ENCODE peak calls at places on chromosome 4, in five cellular contexts. One of them, this sample, is unnamed. For H3K4me1, the result is how much of the 10 kb centered on the place peaks cover.

GRCh38 chr4:828641-829271 is 2.8 kb upstream of the CPLX1 start:
- DNase-seq in lung: no peak
- DNase-seq in spleen: peak
- DNase-seq in mesenchymal stem cell: no peak
- DNase-seq in uterus: no peak
- DNase-seq in this sample: no peak

GRCh38 chr4:123478859-123479345 is 82.3 kb downstream of the SPRY1 start:
- DNase-seq in lung: peak
- DNase-seq in mesenchymal stem cell: peak
- DNase-seq in spleen: no peak
- DNase-seq in uterus: no peak
- DNase-seq in this sample: peak

GRCh38 chr4:184503869-184504300 is 29.5 kb upstream of the IRF2 start:
- DNase-seq in spleen: no peak
- DNase-seq in mesenchymal stem cell: peak
- DNase-seq in uterus: no peak
- DNase-seq in lung: no peak
- DNase-seq in this sample: no peak

GRCh38 chr4:72899214-72899613 is 170.3 kb downstream of the COX18 start:
- DNase-seq in spleen: no peak
- DNase-seq in lung: no peak
- DNase-seq in uterus: no peak
- DNase-seq in mesenchymal stem cell: no peak
- DNase-seq in this sample: no peak

GRCh38 chr4:176469546-176469945 is 149.8 kb downstream of the SPCS3 start:
- DNase-seq in uterus: no peak
- DNase-seq in spleen: no peak
- DNase-seq in lung: no peak
- DNase-seq in mesenchymal stem cell: no peak
- DNase-seq in this sample: no peak

GRCh38 chr4:172998527-172999469 is 169.8 kb upstream of the GALNT7 start:
- DNase-seq in uterus: no peak
- DNase-seq in mesenchymal stem cell: peak
- DNase-seq in spleen: no peak
- DNase-seq in lung: no peak
- DNase-seq in this sample: no peak

GRCh38 chr4:1130318-1131186 is 17.2 kb upstream of the RNF212 start:
- DNase-seq in lung: peak
- DNase-seq in uterus: peak
- DNase-seq in spleen: peak
- DNase-seq in mesenchymal stem cell: peak
- DNase-seq in this sample: no peak

GRCh38 chr4:3302786-3303444 is 10.1 kb downstream of the RGS12 start:
- DNase-seq in mesenchymal stem cell: no peak
- DNase-seq in uterus: no peak
- DNase-seq in spleen: peak
- DNase-seq in lung: no peak
- DNase-seq in this sample: no peak

GRCh38 chr4:893995-894705 is 38.0 kb downstream of the GAK start:
- DNase-seq in spleen: no peak
- DNase-seq in lung: no peak
- DNase-seq in mesenchymal stem cell: no peak
- DNase-seq in uterus: no peak
- DNase-seq in this sample: no peak

GRCh38 chr4:102575369-102576129 is 74.4 kb downstream of the NFKB1 start:
- DNase-seq in lung: no peak
- DNase-seq in mesenchymal stem cell: no peak
- DNase-seq in uterus: no peak
- DNase-seq in spleen: no peak
- DNase-seq in this sample: no peak
- H3K4me1 ChIP-seq in lung: under half
- H3K4me1 ChIP-seq in mesenchymal stem cell: under half
- H3K4me1 ChIP-seq in uterus: under half
- H3K4me1 ChIP-seq in spleen: under half
- H3K4me1 ChIP-seq in this sample: under half

DNA sequence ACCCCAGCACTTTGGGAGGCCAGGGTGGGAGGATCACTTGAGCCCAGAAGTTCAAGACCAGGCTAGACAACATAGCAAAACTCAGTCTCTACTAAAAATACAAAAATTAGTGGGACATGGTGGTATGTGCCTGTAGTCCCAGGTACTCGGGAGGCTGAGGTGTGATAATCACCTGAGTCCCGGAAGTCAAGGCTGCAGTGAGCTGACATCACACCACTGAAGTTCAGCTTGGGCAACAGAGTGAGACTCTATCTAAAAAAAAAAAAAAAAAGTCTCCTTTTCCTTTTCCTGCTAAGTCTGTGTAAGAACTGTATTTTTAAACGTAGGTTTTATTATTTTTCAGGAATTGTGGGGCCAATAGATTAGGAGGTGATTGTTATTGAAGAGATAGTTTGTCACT is 356.7 kb downstream of the ARHGAP24 start:
- DNase-seq in mesenchymal stem cell: no peak
- DNase-seq in uterus: no peak
- DNase-seq in spleen: no peak
- DNase-seq in lung: no peak
- DNase-seq in this sample: no peak
- H3K4me1 ChIP-seq in mesenchymal stem cell: under half
- H3K4me1 ChIP-seq in uterus: under half
- H3K4me1 ChIP-seq in spleen: under half
- H3K4me1 ChIP-seq in lung: under half
- H3K4me1 ChIP-seq in this sample: under half

GRCh38 chr4:104486702-104487101 is 8.0 kb downstream of the CXXC4 start:
- DNase-seq in spleen: no peak
- DNase-seq in uterus: no peak
- DNase-seq in lung: no peak
- DNase-seq in mesenchymal stem cell: no peak
- DNase-seq in this sample: no peak

GRCh38 chr4:104489731-104490095 is 5.0 kb downstream of the CXXC4 start:
- DNase-seq in spleen: no peak
- DNase-seq in mesenchymal stem cell: no peak
- DNase-seq in lung: no peak
- DNase-seq in uterus: no peak
- DNase-seq in this sample: no peak

GRCh38 chr4:104490096-104490769 is 4.5 kb downstream of the CXXC4 start:
- DNase-seq in uterus: no peak
- DNase-seq in spleen: no peak
- DNase-seq in mesenchymal stem cell: no peak
- DNase-seq in lung: no peak
- DNase-seq in this sample: no peak

GRCh38 chr4:104488151-104488550 is 6.5 kb downstream of the CXXC4 start:
- DNase-seq in mesenchymal stem cell: no peak
- DNase-seq in spleen: no peak
- DNase-seq in lung: no peak
- DNase-seq in uterus: no peak
- DNase-seq in this sample: no peak

GRCh38 chr4:104487105-104487504 is 7.6 kb downstream of the CXXC4 start:
- DNase-seq in lung: no peak
- DNase-seq in mesenchymal stem cell: no peak
- DNase-seq in uterus: no peak
- DNase-seq in spleen: no peak
- DNase-seq in this sample: no peak
- H3K4me1 ChIP-seq in lung: under half
- H3K4me1 ChIP-seq in mesenchymal stem cell: under half
- H3K4me1 ChIP-seq in uterus: under half
- H3K4me1 ChIP-seq in spleen: under half
- H3K4me1 ChIP-seq in this sample: under half

GRCh38 chr4:174177536-174177935 is 105.9 kb downstream of the FBXO8 start:
- DNase-seq in lung: no peak
- DNase-seq in uterus: no peak
- DNase-seq in spleen: no peak
- DNase-seq in mesenchymal stem cell: peak
- DNase-seq in this sample: no peak

DNA sequence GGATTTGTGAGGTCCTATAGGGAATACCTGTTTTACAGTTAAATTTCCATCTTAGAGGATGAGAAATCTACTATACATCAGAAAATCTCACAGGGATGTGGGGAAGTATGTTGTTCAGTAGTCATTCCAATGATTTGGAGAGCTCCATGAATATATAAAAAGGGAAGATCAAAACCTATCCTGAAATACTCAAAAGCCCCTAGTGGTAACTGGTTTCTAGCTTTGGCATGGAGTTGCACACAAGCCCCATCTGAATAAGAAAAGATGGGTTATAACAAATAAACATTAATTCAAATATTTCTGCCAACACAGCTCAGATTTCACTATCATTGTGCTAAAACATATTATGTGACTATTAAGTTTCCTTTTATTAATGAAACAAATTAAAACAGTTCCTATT is 101.6 kb downstream of the FBXO8 start:
- DNase-seq in uterus: no peak
- DNase-seq in spleen: no peak
- DNase-seq in lung: no peak
- DNase-seq in mesenchymal stem cell: no peak
- DNase-seq in this sample: no peak
- H3K4me1 ChIP-seq in uterus: under half
- H3K4me1 ChIP-seq in spleen: under half
- H3K4me1 ChIP-seq in lung: under half
- H3K4me1 ChIP-seq in mesenchymal stem cell: under half
- H3K4me1 ChIP-seq in this sample: under half

This sample was measured in SJSA1.